ENCODE peak calls at places on chromosomes 16 and 17, in five cellular contexts. C is heart right ventricle, E is fibroblast of lung, J is kidney, T is stomach. H is an unnamed sample. For H3K4me1, the result is how much of the 10 kb centered on the place peaks cover.

GRCh38 chr17:69609495-69610315 is 195.2 kb downstream of the MAP2K6 start:
- DNase-seq in J (no peak), T (no peak), E (peak), C (no peak), H (peak)

GRCh38 chr17:14068542-14069250 is 608 bp upstream of the COX10 start:
- DNase-seq in J (no peak), E (no peak), T (no peak), C (no peak), H (no peak)

GRCh38 chr16:71389330-71389729 is 30.8 kb downstream of the CALB2 start:
- DNase-seq in C (no peak), T (no peak), E (no peak), J (no peak), H (no peak)

GRCh38 chr17:46154151-46154816 is 38.9 kb downstream of the KANSL1 start:
- DNase-seq in T (no peak), E (peak), C (no peak), J (peak), H (peak)

GRCh38 chr16:69003500-69003899 is 102.0 kb upstream of the HAS3 start:
- DNase-seq in E (no peak), J (no peak), C (no peak), T (no peak), H (no peak)

GRCh38 chr16:53055603-53056527 is 1.1 kb downstream of the CHD9 start:
- DNase-seq in T (no peak), C (no peak), E (peak), J (no peak), H (peak)

GRCh38 chr17:45266372-45266926 is 4.6 kb upstream of the SPATA32 start:
- DNase-seq in J (peak), C (no peak), E (no peak), T (no peak), H (no peak)

GRCh38 chr16:47311738-47312505 is 148.9 kb downstream of the ITFG1 start:
- DNase-seq in J (no peak), T (no peak), E (peak), C (no peak), H (no peak)

GRCh38 chr16:57591086-57591869 is 37.2 kb upstream of the ADGRG1 start:
- DNase-seq in J (peak), C (peak), T (peak), E (peak), H (peak)

GRCh38 chr17:68809148-68809547 is 146.0 kb downstream of the ABCA8 start:
- DNase-seq in T (no peak), J (no peak), E (no peak), C (no peak), H (no peak)

GRCh38 chr16:11414815-11415775 is 69.8 kb downstream of the RMI2 start:
- DNase-seq in E (no peak), J (no peak), C (no peak), T (no peak), H (no peak)

GRCh38 chr16:89344846-89345577 is 127.5 kb downstream of the ZNF778 start:
- DNase-seq in J (peak), T (no peak), C (no peak), E (no peak), H (peak)

GRCh38 chr17:2794116-2794803 is 2.0 kb upstream of the RAP1GAP2 start:
- DNase-seq in J (no peak), E (no peak), C (no peak), T (no peak), H (no peak)

GRCh38 chr17:3954921-3955320 is 9.3 kb downstream of the ATP2A3 start:
- DNase-seq in T (no peak), E (no peak), J (no peak), C (no peak), H (peak)

GRCh38 chr17:73770115-73770848 is 126.0 kb upstream of the SDK2 start:
- DNase-seq in T (peak), J (peak), E (peak), C (peak), H (peak)

GRCh38 chr17:39920218-39921210 is 2.1 kb upstream of the GSDMB start:
- DNase-seq in E (no peak), C (no peak), T (no peak), J (peak), H (no peak)

GRCh38 chr17:78672880-78673371 is 95.7 kb upstream of the DNAH17 start:
- DNase-seq in C (no peak), J (no peak), E (no peak), T (no peak), H (no peak)

GRCh38 chr16:66064811-66065530 is 301.5 kb upstream of the CDH5 start:
- DNase-seq in J (no peak), E (no peak), C (no peak), T (no peak), H (peak)

GRCh38 chr17:68341482-68341881 is 50.2 kb downstream of the ARSG start:
- DNase-seq in T (no peak), C (no peak), J (no peak), E (no peak), H (no peak)

GRCh38 chr17:39926588-39927100 is 757 bp downstream of the ORMDL3 start:
- DNase-seq in E (peak), T (peak), C (no peak), J (peak), H (peak)

GRCh38 chr17:36148559-36149295 is 27.7 kb downstream of the TBC1D3B start:
- DNase-seq in T (peak), E (peak), J (no peak), C (peak), H (peak)

GRCh38 chr16:78249056-78249455 is 149.6 kb downstream of the WWOX start:
- DNase-seq in J (peak), E (no peak), T (peak), C (peak), H (peak)

GRCh38 chr16:72946474-72947194 is 101.3 kb downstream of the ZFHX3 start:
- DNase-seq in E (peak), T (peak), C (peak), J (no peak), H (no peak)

GRCh38 chr16:14148016-14148415 is 76.9 kb downstream of the MRTFB start:
- DNase-seq in T (no peak), C (no peak), J (no peak), E (no peak), H (no peak)
- H3K27ac ChIP-seq in T (no peak), C (no peak), J (no peak), E (no peak), H (no peak)

GRCh38 chr17:57929392-57929791 is 25.8 kb downstream of the CUEDC1 start:
- DNase-seq in J (no peak), T (no peak), C (no peak), E (no peak), H (no peak)

GRCh38 chr17:57926723-57927047 is 28.5 kb downstream of the CUEDC1 start:
- DNase-seq in T (no peak), C (no peak), J (no peak), E (no peak), H (no peak)

GRCh38 chr17:57927048-57927723 is 28.0 kb downstream of the CUEDC1 start:
- DNase-seq in E (peak), C (no peak), T (peak), J (peak), H (peak)

GRCh38 chr17:57930239-57930638 is 25.0 kb downstream of the CUEDC1 start:
- DNase-seq in E (no peak), J (no peak), T (no peak), C (no peak), H (no peak)

DNA sequence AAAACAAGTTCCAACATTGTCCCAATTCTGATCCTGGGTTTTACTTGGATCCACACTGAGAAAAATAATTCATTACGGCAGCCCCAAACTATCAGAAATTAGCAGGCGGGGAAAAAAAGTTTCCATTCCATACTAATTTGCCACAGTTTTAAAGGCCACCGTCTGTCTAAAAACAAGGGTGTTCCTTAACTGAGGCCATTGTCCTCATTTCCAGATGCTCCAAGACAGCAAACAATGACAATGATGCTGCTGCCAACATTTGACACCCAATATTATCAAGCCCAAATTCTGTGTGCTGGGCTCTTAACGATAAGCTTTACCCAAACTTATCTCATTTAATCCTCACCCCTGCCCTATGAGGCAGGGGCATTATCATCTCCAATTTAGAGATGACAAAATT is 26.3 kb downstream of the CUEDC1 start:
- DNase-seq in E (no peak), J (no peak), T (no peak), C (no peak), H (no peak)
- H3K4me1 ChIP-seq in E (under half), J (under half), T (under half), C (half or more), H (under half)

GRCh38 chr16:5018791-5019190 is 14.9 kb downstream of the NAGPA start:
- DNase-seq in T (no peak), J (no peak), C (no peak), E (no peak), H (no peak)

GRCh38 chr16:5019775-5020174 is 14.0 kb downstream of the NAGPA start:
- DNase-seq in C (no peak), T (no peak), J (no peak), E (no peak), H (no peak)

GRCh38 chr16:5017678-5017969 is 16.1 kb downstream of the NAGPA start:
- DNase-seq in E (no peak), T (no peak), C (no peak), J (no peak), H (no peak)

GRCh38 chr16:5022521-5022920 is 11.2 kb downstream of the NAGPA start:
- DNase-seq in J (no peak), C (no peak), T (no peak), E (no peak), H (no peak)

DNA sequence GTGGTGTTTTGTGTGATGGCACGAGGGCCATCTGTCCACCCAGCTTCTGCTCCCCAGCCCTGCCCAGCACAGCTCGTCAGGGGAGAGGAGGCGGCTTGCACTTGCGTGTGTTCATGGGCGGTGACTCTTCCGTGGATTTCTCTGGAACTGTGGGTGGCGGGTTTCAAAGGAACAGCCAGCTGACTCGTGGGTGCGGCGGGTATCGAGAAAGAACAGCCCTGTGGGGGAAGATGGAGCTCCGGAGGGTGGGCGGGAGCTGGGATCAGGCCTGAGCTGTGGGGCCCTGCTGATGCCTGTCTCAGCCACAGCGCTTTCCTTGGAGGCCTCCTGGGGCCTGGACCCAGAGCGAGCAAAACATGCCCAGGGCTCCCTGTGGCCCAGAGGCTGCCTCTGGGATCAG is 13.2 kb downstream of the NAGPA start:
- DNase-seq in J (no peak), E (no peak), T (no peak), C (no peak), H (no peak)
- H3K27ac ChIP-seq in J (no peak), E (no peak), T (no peak), C (no peak), H (no peak)

DNA sequence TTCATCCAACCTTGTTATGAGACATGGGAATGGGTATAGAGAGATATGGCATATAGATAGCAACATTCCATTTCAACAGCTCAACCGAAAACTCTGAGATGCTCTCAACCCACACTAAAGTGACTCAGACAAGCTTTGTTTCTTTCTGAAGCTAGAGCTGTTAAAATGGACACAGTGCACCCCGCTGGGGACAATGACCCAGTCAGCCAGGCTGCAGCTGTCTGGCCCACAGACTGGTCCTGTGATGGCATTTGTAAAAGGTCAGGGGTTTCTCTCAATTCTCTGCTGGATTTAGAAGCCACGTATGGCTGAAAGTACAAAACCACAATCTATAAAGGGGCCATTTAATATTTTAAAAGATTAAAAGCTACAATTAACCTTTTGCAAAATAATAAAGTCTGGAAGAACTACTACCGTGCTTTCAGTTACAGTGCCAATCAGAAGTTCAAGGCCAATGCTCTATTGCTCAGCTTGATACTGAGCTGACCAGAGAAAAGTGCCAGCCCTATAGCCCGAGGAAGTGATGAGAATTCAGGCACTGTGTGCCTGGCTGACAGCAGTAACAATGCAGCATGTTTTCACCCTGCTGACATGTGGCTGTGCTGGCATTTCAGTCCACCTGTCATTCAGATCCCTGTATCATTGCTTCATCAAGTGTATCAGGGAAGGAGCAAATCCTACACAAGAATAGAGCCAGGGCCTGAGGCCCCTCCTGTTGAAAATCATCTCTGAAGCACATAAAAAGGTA is 60.2 kb downstream of the TEX2 start:
- DNase-seq in E (peak), J (no peak), C (no peak), T (no peak), H (peak)
- H3K4me1 ChIP-seq in E (under half), J (under half), C (half or more), T (under half), H (under half)

GRCh38 chr17:81393684-81394376 is 1.4 kb upstream of the BAHCC1 start:
- DNase-seq in T (peak), E (peak), J (peak), C (peak), H (peak)

GRCh38 chr17:81395600-81396277 is 482 bp downstream of the BAHCC1 start:
- DNase-seq in T (no peak), J (no peak), E (peak), C (peak), H (peak)

GRCh38 chr17:81392909-81393654 is 2.2 kb upstream of the BAHCC1 start:
- DNase-seq in T (no peak), E (peak), J (no peak), C (peak), H (peak)

GRCh38 chr17:81394831-81395599 is at the start of gene BAHCC1:
- DNase-seq in J (peak), T (peak), E (peak), C (peak), H (peak)

DNA sequence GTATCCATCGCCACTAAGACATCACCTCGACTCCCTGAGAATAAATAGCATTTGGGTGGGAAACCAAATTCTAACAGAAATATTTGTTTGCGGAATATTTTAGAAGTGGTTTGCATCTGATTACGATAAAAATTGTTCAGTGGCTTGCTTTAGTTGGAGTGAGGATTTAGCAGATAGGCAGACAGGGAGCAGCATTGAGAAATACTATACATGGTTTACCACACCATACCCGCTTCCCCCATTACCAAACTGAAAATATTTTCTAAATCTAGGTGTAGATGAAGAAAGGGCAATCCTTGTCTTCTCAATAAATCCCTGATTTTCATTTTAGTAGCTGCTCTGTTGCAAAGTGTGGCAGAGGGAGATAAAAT is 895 bp upstream of the BAHCC1 start:
- DNase-seq in E (no peak), C (no peak), T (no peak), J (no peak), H (no peak)
- H3K27ac ChIP-seq in E (peak), C (peak), T (no peak), J (no peak), H (no peak)

GRCh38 chr16:868846-869822 is 68.6 kb upstream of the GNG13 start:
- DNase-seq in E (no peak), C (peak), T (no peak), J (peak), H (no peak)

GRCh38 chr16:870856-871561 is 70.5 kb upstream of the GNG13 start:
- DNase-seq in T (no peak), J (peak), C (peak), E (no peak), H (no peak)

GRCh38 chr16:868386-868755 is 67.8 kb upstream of the GNG13 start:
- DNase-seq in T (no peak), E (no peak), C (no peak), J (peak), H (no peak)

GRCh38 chr16:871562-872330 is 71.2 kb upstream of the GNG13 start:
- DNase-seq in C (peak), T (no peak), J (peak), E (no peak), H (no peak)

GRCh38 chr16:869823-870641 is 69.5 kb upstream of the GNG13 start:
- DNase-seq in T (no peak), J (peak), E (no peak), C (no peak), H (no peak)
- H3K4me1 ChIP-seq in T (under half), J (under half), E (under half), C (under half), H (under half)

DNA sequence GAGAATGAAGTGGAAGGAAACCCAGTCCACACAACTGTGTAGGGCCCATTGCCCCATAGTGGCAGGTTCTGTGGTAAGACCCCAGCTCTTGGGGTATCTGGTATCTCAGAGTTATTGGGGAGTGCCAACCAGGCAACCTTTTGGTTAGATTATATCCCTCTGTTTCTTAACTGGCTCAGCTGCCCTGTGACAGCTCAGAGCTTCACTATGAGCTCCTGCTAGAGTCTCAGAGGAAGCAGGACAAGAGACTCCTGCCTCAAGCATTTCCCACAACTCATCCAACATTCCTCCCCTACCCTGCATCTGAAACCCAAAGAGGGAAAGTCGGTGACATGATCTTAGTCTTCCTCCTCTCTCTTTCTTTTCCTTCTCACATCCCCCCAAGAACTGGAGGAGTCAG is 292.3 kb downstream of the SHISA9 start:
- DNase-seq in T (no peak), E (no peak), C (no peak), J (no peak), H (no peak)
- H3K27ac ChIP-seq in T (no peak), E (no peak), C (no peak), J (no peak), H (no peak)